ENCODE peak calls at places on chromosomes 13 and 19, in five cellular contexts. I, A, V, K and H are unnamed samples.

GRCh38 chr19:40366697-40367561 is 18.4 kb downstream of the PLD3 start:
- DNase-seq in V (no peak), A (no peak), K (no peak), I (no peak), H (no peak)

GRCh38 chr13:21998279-21998678 is 327.4 kb downstream of the FGF9 start:
- DNase-seq in K (no peak), V (no peak), A (no peak), I (no peak), H (no peak)

GRCh38 chr13:107734891-107735620 is 480.3 kb downstream of the LIG4 start:
- DNase-seq in K (no peak), A (no peak), V (no peak), I (no peak), H (no peak)

GRCh38 chr13:49443327-49443688 is 556 bp downstream of the CAB39L start:
- DNase-seq in A (no peak), V (no peak), I (no peak), K (no peak), H (no peak)

GRCh38 chr19:6047741-6048231 is 62.5 kb downstream of the RFX2 start:
- DNase-seq in V (no peak), K (peak; percentile 40), A (no peak), I (no peak), H (peak; percentile 46)

GRCh38 chr19:27770095-27770494 is 1442.9 kb downstream of the UQCRFS1 start:
- DNase-seq in V (no peak), A (no peak), I (no peak), K (no peak), H (no peak)

GRCh38 chr13:95708390-95708774 is 31.4 kb downstream of the DNAJC3 start:
- DNase-seq in A (no peak), K (no peak), V (no peak), I (no peak), H (no peak)

GRCh38 chr19:3521104-3521445 is 15.0 kb downstream of the FZR1 start:
- DNase-seq in I (no peak), V (no peak), K (no peak), A (no peak), H (no peak)

GRCh38 chr13:23504188-23504587 is 66.0 kb upstream of the TNFRSF19 start:
- DNase-seq in A (no peak), V (no peak), K (no peak), I (peak; percentile 17), H (no peak)

GRCh38 chr19:48319647-48320537 is 5.5 kb upstream of the EMP3 start:
- DNase-seq in K (peak; percentile 76), A (peak; percentile 79), I (peak; percentile 53), V (peak; percentile 69), H (peak; percentile 90)

GRCh38 chr19:55459950-55460657 is 1.3 kb downstream of the ISOC2 start:
- DNase-seq in I (no peak), A (no peak), K (no peak), V (no peak), H (no peak)

GRCh38 chr13:106882222-106882621 is 314.3 kb upstream of the ARGLU1 start:
- DNase-seq in V (no peak), I (no peak), A (no peak), K (no peak), H (no peak)

GRCh38 chr13:109516196-109516595 is 270.2 kb downstream of the IRS2 start:
- DNase-seq in I (no peak), K (no peak), V (no peak), A (no peak), H (no peak)

GRCh38 chr19:8640402-8641004 is 10.1 kb downstream of the NFILZ start:
- DNase-seq in I (no peak), V (no peak), K (no peak), A (peak; percentile 19), H (no peak)

GRCh38 chr13:97538193-97538592 is 104.2 kb downstream of the RAP2A start:
- DNase-seq in V (no peak), K (no peak), A (no peak), I (no peak), H (no peak)

GRCh38 chr19:13396256-13397080 is 109.8 kb downstream of the CACNA1A start:
- DNase-seq in A (no peak), K (peak; percentile 47), V (no peak), I (peak; percentile 49), H (no peak)

GRCh38 chr19:40273469-40274360 is 11.4 kb downstream of the AKT2 start:
- DNase-seq in I (no peak), V (no peak), A (no peak), K (no peak), H (no peak)

GRCh38 chr19:43464089-43464775 is 1.2 kb downstream of the LYPD3 start:
- DNase-seq in I (no peak), A (peak; percentile 81), K (no peak), V (no peak), H (peak; percentile 89)

GRCh38 chr13:67614013-67614412 is 383.9 kb upstream of the PCDH9 start:
- DNase-seq in A (no peak), I (no peak), K (no peak), V (no peak), H (no peak)

GRCh38 chr13:75813323-75813722 is 177.2 kb downstream of the LMO7 start:
- DNase-seq in A (no peak), V (no peak), I (no peak), K (no peak), H (no peak)

GRCh38 chr13:89565711-89566110 is 1781.8 kb upstream of the MIR17HG start:
- DNase-seq in K (no peak), I (no peak), A (no peak), V (no peak), H (no peak)

GRCh38 chr13:30305456-30305855 is 1.9 kb downstream of the KATNAL1 start:
- DNase-seq in A (no peak), K (no peak), V (no peak), I (no peak), H (no peak)

GRCh38 chr13:75978815-75979214 is 342.7 kb downstream of the LMO7 start:
- DNase-seq in V (no peak), K (no peak), A (no peak), I (no peak), H (no peak)

GRCh38 chr19:19256072-19256969 is 16.8 kb downstream of the TM6SF2 start:
- DNase-seq in K (no peak), A (no peak), I (no peak), V (no peak), H (no peak)

GRCh38 chr13:27339299-27339698 is 68.7 kb downstream of the RASL11A start:
- DNase-seq in K (peak; percentile 41), V (peak; percentile 22), A (no peak), I (no peak), H (no peak)

GRCh38 chr19:8445488-8446001 is 770 bp downstream of the HNRNPM start:
- DNase-seq in A (peak; percentile 46), I (no peak), V (no peak), K (peak; percentile 50), H (peak; percentile 74)

GRCh38 chr13:34300559-34300958 is 482.6 kb downstream of the RFC3 start:
- DNase-seq in K (no peak), I (no peak), V (no peak), A (no peak), H (no peak)

GRCh38 chr19:39496063-39496462 is 2.7 kb upstream of the DLL3 start:
- DNase-seq in V (no peak), K (no peak), I (no peak), A (no peak), H (no peak)